ENCODE peak calls at places on chromosomes 3 and 15, in ten cellular contexts. U, Z, V, D, X, L, B, H, P and S are unnamed samples.

GRCh38 chr3:159480046-159480445 is 508.6 kb upstream of the IL12A start:
- DNase-seq in U (no peak), Z (no peak), V (no peak), D (no peak), X (no peak), L (no peak), B (no peak), H (no peak), P (no peak), S (no peak)

GRCh38 chr3:34260991-34261365 is 462.5 kb downstream of the PDCD6IP start:
- DNase-seq in U (no peak), Z (no peak), V (no peak), D (no peak), X (no peak), L (no peak), B (no peak), H (no peak), P (no peak), S (no peak)

GRCh38 chr3:187122261-187122660 is 17.0 kb downstream of the RPL39L start:
- DNase-seq in U (no peak), Z (no peak), V (no peak), D (no peak), X (no peak), L (no peak), B (no peak), H (no peak), P (no peak), S (no peak)

GRCh38 chr3:143445118-143445517 is 325.5 kb downstream of the CHST2 start:
- DNase-seq in U (no peak), Z (no peak), V (no peak), D (peak), X (no peak), L (no peak), B (no peak), H (no peak), P (no peak), S (no peak)

GRCh38 chr3:149258298-149258697 is 36.7 kb upstream of the CP start:
- DNase-seq in U (no peak), Z (no peak), V (no peak), D (no peak), X (no peak), L (no peak), B (no peak), H (no peak), P (no peak), S (no peak)

GRCh38 chr3:55697177-55697865 is 210.2 kb upstream of the WNT5A start:
- DNase-seq in U (no peak), Z (no peak), V (no peak), D (no peak), X (no peak), L (no peak), B (no peak), H (no peak), P (no peak), S (no peak)

GRCh38 chr3:15241341-15241740 is 35.3 kb downstream of the CAPN7 start:
- DNase-seq in U (peak), Z (no peak), V (no peak), D (peak), X (peak), L (peak), B (no peak), H (peak), P (no peak), S (peak)

GRCh38 chr3:184189421-184189820 is 3.4 kb downstream of the ABCF3 start:
- DNase-seq in U (no peak), Z (no peak), V (no peak), D (no peak), X (no peak), L (no peak), B (no peak), H (no peak), P (no peak), S (no peak)

GRCh38 chr3:193829781-193830180 is 236.8 kb downstream of the OPA1 start:
- DNase-seq in U (no peak), Z (no peak), V (no peak), D (no peak), X (no peak), L (peak), B (no peak), H (no peak), P (no peak), S (peak)

GRCh38 chr3:67017211-67017610 is 19.1 kb downstream of the KBTBD8 start:
- DNase-seq in U (no peak), Z (no peak), V (no peak), D (peak), X (no peak), L (no peak), B (no peak), H (no peak), P (no peak), S (no peak)

GRCh38 chr3:36871379-36872126 is 73.3 kb downstream of the TRANK1 start:
- DNase-seq in U (no peak), Z (no peak), V (no peak), D (no peak), X (no peak), L (no peak), B (no peak), H (no peak), P (no peak), S (no peak)

GRCh38 chr15:62046064-62046779 is 14.0 kb downstream of the VPS13C start:
- DNase-seq in U (no peak), Z (no peak), V (no peak), D (peak), X (no peak), L (no peak), B (no peak), H (no peak), P (no peak), S (no peak)